ENCODE peak calls at places on chromosomes 12 and 14, in ten cellular contexts. One of them, this sample, is unnamed. For H3K36me3, the result is how much of the 10 kb centered on the place peaks cover.

GRCh38 chr14:95313707-95314106 is 6.0 kb downstream of the CLMN start:
- DNase-seq in CD8-positive, alpha-beta T cell: no peak
- DNase-seq in Peyer's patch: peak
- DNase-seq in spleen: no peak
- DNase-seq in PC-3: peak
- DNase-seq in keratinocyte: no peak
- DNase-seq in SK-N-SH: no peak
- DNase-seq in tibial nerve: peak
- DNase-seq in cardiac muscle cell: peak
- DNase-seq in esophagus muscularis mucosa: no peak
- DNase-seq in this sample: no peak

GRCh38 chr12:93848453-93849120 is 171.4 kb downstream of the CRADD start:
- DNase-seq in CD8-positive, alpha-beta T cell: no peak
- DNase-seq in Peyer's patch: no peak
- DNase-seq in spleen: peak
- DNase-seq in PC-3: peak
- DNase-seq in keratinocyte: no peak
- DNase-seq in SK-N-SH: no peak
- DNase-seq in tibial nerve: no peak
- DNase-seq in cardiac muscle cell: no peak
- DNase-seq in esophagus muscularis mucosa: no peak
- DNase-seq in this sample: no peak

GRCh38 chr14:100882991-100883788 is 20.3 kb downstream of the RTL1 start:
- DNase-seq in CD8-positive, alpha-beta T cell: no peak
- DNase-seq in Peyer's patch: no peak
- DNase-seq in spleen: peak
- DNase-seq in PC-3: no peak
- DNase-seq in keratinocyte: no peak
- DNase-seq in SK-N-SH: no peak
- DNase-seq in tibial nerve: no peak
- DNase-seq in cardiac muscle cell: no peak
- DNase-seq in esophagus muscularis mucosa: no peak
- DNase-seq in this sample: no peak

GRCh38 chr12:114691196-114691595 is 7.2 kb upstream of the TBX3 start:
- DNase-seq in CD8-positive, alpha-beta T cell: no peak
- DNase-seq in Peyer's patch: no peak
- DNase-seq in spleen: no peak
- DNase-seq in PC-3: no peak
- DNase-seq in keratinocyte: no peak
- DNase-seq in SK-N-SH: peak
- DNase-seq in tibial nerve: no peak
- DNase-seq in cardiac muscle cell: no peak
- DNase-seq in esophagus muscularis mucosa: no peak
- DNase-seq in this sample: no peak

GRCh38 chr14:99720941-99721791 is 37.1 kb downstream of the CYP46A1 start:
- DNase-seq in CD8-positive, alpha-beta T cell: peak
- DNase-seq in Peyer's patch: peak
- DNase-seq in spleen: no peak
- DNase-seq in PC-3: no peak
- DNase-seq in keratinocyte: no peak
- DNase-seq in SK-N-SH: no peak
- DNase-seq in tibial nerve: no peak
- DNase-seq in cardiac muscle cell: no peak
- DNase-seq in esophagus muscularis mucosa: no peak
- DNase-seq in this sample: no peak

GRCh38 chr12:29754235-29755189 is 29.2 kb downstream of the TMTC1 start:
- DNase-seq in CD8-positive, alpha-beta T cell: no peak
- DNase-seq in Peyer's patch: no peak
- DNase-seq in spleen: no peak
- DNase-seq in PC-3: no peak
- DNase-seq in keratinocyte: no peak
- DNase-seq in SK-N-SH: no peak
- DNase-seq in tibial nerve: no peak
- DNase-seq in cardiac muscle cell: peak
- DNase-seq in esophagus muscularis mucosa: no peak
- DNase-seq in this sample: no peak

GRCh38 chr12:116968986-116969385 is 58.2 kb downstream of the FBXW8 start:
- DNase-seq in CD8-positive, alpha-beta T cell: no peak
- DNase-seq in Peyer's patch: no peak
- DNase-seq in spleen: no peak
- DNase-seq in PC-3: no peak
- DNase-seq in keratinocyte: no peak
- DNase-seq in SK-N-SH: no peak
- DNase-seq in tibial nerve: no peak
- DNase-seq in cardiac muscle cell: no peak
- DNase-seq in esophagus muscularis mucosa: no peak
- DNase-seq in this sample: no peak

GRCh38 chr12:59194794-59195193 is 274.5 kb upstream of the LRIG3 start:
- DNase-seq in CD8-positive, alpha-beta T cell: no peak
- DNase-seq in Peyer's patch: no peak
- DNase-seq in spleen: no peak
- DNase-seq in PC-3: no peak
- DNase-seq in keratinocyte: no peak
- DNase-seq in SK-N-SH: no peak
- DNase-seq in tibial nerve: no peak
- DNase-seq in cardiac muscle cell: no peak
- DNase-seq in esophagus muscularis mucosa: no peak
- DNase-seq in this sample: peak

GRCh38 chr12:42094277-42094676 is 50.4 kb downstream of the GXYLT1 start:
- DNase-seq in CD8-positive, alpha-beta T cell: peak
- DNase-seq in Peyer's patch: no peak
- DNase-seq in spleen: no peak
- DNase-seq in PC-3: peak
- DNase-seq in keratinocyte: no peak
- DNase-seq in SK-N-SH: no peak
- DNase-seq in tibial nerve: no peak
- DNase-seq in cardiac muscle cell: peak
- DNase-seq in esophagus muscularis mucosa: no peak
- DNase-seq in this sample: no peak

GRCh38 chr12:131808744-131809371 is 19.3 kb upstream of the MMP17 start:
- DNase-seq in CD8-positive, alpha-beta T cell: no peak
- DNase-seq in Peyer's patch: peak
- DNase-seq in spleen: peak
- DNase-seq in PC-3: no peak
- DNase-seq in keratinocyte: no peak
- DNase-seq in SK-N-SH: no peak
- DNase-seq in tibial nerve: no peak
- DNase-seq in cardiac muscle cell: peak
- DNase-seq in esophagus muscularis mucosa: no peak
- DNase-seq in this sample: no peak

GRCh38 chr14:65472189-65472588 is 59.7 kb downstream of the FUT8 start:
- DNase-seq in CD8-positive, alpha-beta T cell: no peak
- DNase-seq in Peyer's patch: no peak
- DNase-seq in spleen: no peak
- DNase-seq in PC-3: no peak
- DNase-seq in keratinocyte: no peak
- DNase-seq in SK-N-SH: no peak
- DNase-seq in tibial nerve: no peak
- DNase-seq in cardiac muscle cell: no peak
- DNase-seq in esophagus muscularis mucosa: no peak
- DNase-seq in this sample: no peak

GRCh38 chr14:100734031-100734990 is 7.6 kb downstream of the DLK1 start:
- DNase-seq in CD8-positive, alpha-beta T cell: no peak
- DNase-seq in Peyer's patch: no peak
- DNase-seq in spleen: peak
- DNase-seq in PC-3: no peak
- DNase-seq in keratinocyte: no peak
- DNase-seq in SK-N-SH: peak
- DNase-seq in tibial nerve: no peak
- DNase-seq in cardiac muscle cell: no peak
- DNase-seq in esophagus muscularis mucosa: no peak
- DNase-seq in this sample: no peak

GRCh38 chr12:104752883-104753282 is 205.2 kb downstream of the SLC41A2 start:
- DNase-seq in CD8-positive, alpha-beta T cell: no peak
- DNase-seq in Peyer's patch: no peak
- DNase-seq in spleen: no peak
- DNase-seq in PC-3: no peak
- DNase-seq in keratinocyte: no peak
- DNase-seq in SK-N-SH: no peak
- DNase-seq in tibial nerve: no peak
- DNase-seq in cardiac muscle cell: no peak
- DNase-seq in esophagus muscularis mucosa: no peak
- DNase-seq in this sample: no peak

GRCh38 chr14:88181072-88181471 is 142.0 kb downstream of the KCNK10 start:
- DNase-seq in CD8-positive, alpha-beta T cell: no peak
- DNase-seq in Peyer's patch: no peak
- DNase-seq in spleen: no peak
- DNase-seq in PC-3: peak
- DNase-seq in keratinocyte: no peak
- DNase-seq in SK-N-SH: no peak
- DNase-seq in tibial nerve: no peak
- DNase-seq in cardiac muscle cell: no peak
- DNase-seq in esophagus muscularis mucosa: no peak
- DNase-seq in this sample: no peak

GRCh38 chr12:48765753-48766162 is 23.1 kb downstream of the ADCY6 start:
- DNase-seq in CD8-positive, alpha-beta T cell: peak
- DNase-seq in Peyer's patch: no peak
- DNase-seq in spleen: peak
- DNase-seq in PC-3: no peak
- DNase-seq in keratinocyte: no peak
- DNase-seq in SK-N-SH: no peak
- DNase-seq in tibial nerve: no peak
- DNase-seq in cardiac muscle cell: peak
- DNase-seq in esophagus muscularis mucosa: no peak
- DNase-seq in this sample: no peak

GRCh38 chr12:14952295-14952995 is 9.0 kb downstream of the ARHGDIB start:
- DNase-seq in CD8-positive, alpha-beta T cell: peak
- DNase-seq in Peyer's patch: peak
- DNase-seq in spleen: peak
- DNase-seq in PC-3: peak
- DNase-seq in keratinocyte: peak
- DNase-seq in SK-N-SH: no peak
- DNase-seq in tibial nerve: no peak
- DNase-seq in cardiac muscle cell: peak
- DNase-seq in esophagus muscularis mucosa: no peak
- DNase-seq in this sample: no peak

GRCh38 chr14:22220427-22220826 is 368.6 kb downstream of the DAD1 start:
- DNase-seq in CD8-positive, alpha-beta T cell: no peak
- DNase-seq in Peyer's patch: no peak
- DNase-seq in spleen: no peak
- DNase-seq in PC-3: peak
- DNase-seq in keratinocyte: no peak
- DNase-seq in SK-N-SH: no peak
- DNase-seq in tibial nerve: no peak
- DNase-seq in cardiac muscle cell: peak
- DNase-seq in esophagus muscularis mucosa: no peak
- DNase-seq in this sample: no peak

GRCh38 chr12:53508534-53509199 is 1.4 kb upstream of the NPFF start:
- DNase-seq in CD8-positive, alpha-beta T cell: peak
- DNase-seq in Peyer's patch: peak
- DNase-seq in spleen: peak
- DNase-seq in PC-3: peak
- DNase-seq in keratinocyte: no peak
- DNase-seq in SK-N-SH: peak
- DNase-seq in tibial nerve: peak
- DNase-seq in cardiac muscle cell: peak
- DNase-seq in esophagus muscularis mucosa: peak
- DNase-seq in this sample: peak

DNA sequence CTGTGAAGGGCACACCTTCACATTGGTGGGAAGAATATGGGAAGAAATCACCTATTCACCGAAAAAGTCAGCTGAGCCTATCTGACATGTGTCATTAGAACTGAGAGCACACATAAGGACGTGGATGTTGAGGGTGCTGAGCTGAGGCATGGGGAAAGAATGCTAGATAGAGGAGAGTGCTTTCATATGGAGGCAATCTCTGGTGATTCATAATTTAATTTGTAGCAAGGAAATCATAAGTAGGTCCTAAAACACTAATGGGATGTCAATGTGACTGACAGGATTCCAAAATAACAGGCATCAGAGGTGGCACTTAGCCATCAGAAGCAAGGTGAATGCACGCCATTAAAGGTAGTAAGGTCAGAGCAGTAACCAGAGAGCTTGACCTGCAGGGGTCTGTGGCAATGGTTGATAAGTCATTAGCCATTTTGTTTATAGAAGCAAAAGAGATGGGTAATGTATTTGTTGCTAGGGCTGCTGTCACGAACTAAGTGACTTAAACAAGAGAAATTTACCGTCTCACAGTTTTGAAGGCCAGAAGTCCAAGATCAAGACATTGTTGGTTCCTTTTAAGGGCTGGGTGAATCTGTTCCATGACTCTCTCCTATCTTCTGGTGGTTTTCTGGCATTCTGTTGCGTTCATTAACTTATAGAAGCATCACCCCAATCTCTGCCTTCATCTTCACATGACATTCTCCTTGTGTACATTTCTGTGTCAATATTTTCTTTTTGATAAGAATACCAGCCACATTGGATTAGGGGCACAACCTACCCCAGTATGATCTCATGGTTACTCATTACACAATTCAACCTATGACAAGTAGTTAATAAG is 69.3 kb downstream of the ANKS1B start:
- DNase-seq in CD8-positive, alpha-beta T cell: no peak
- DNase-seq in Peyer's patch: no peak
- DNase-seq in spleen: no peak
- DNase-seq in PC-3: peak
- DNase-seq in keratinocyte: no peak
- DNase-seq in SK-N-SH: no peak
- DNase-seq in tibial nerve: no peak
- DNase-seq in cardiac muscle cell: peak
- DNase-seq in esophagus muscularis mucosa: no peak
- DNase-seq in this sample: peak
- TF ChIP-seq CTCF in CD8-positive, alpha-beta T cell: no peak
- TF ChIP-seq CTCF in Peyer's patch: no peak
- TF ChIP-seq CTCF in spleen: no peak
- TF ChIP-seq CTCF in PC-3: no peak
- TF ChIP-seq CTCF in keratinocyte: no peak
- TF ChIP-seq CTCF in SK-N-SH: no peak
- TF ChIP-seq CTCF in tibial nerve: no peak
- TF ChIP-seq CTCF in cardiac muscle cell: no peak
- TF ChIP-seq CTCF in esophagus muscularis mucosa: no peak
- TF ChIP-seq CTCF in this sample: no peak

GRCh38 chr14:103728721-103729120 is 13.1 kb downstream of the ZFYVE21 start:
- DNase-seq in CD8-positive, alpha-beta T cell: no peak
- DNase-seq in Peyer's patch: no peak
- DNase-seq in spleen: peak
- DNase-seq in PC-3: no peak
- DNase-seq in keratinocyte: no peak
- DNase-seq in SK-N-SH: no peak
- DNase-seq in tibial nerve: no peak
- DNase-seq in cardiac muscle cell: no peak
- DNase-seq in esophagus muscularis mucosa: no peak
- DNase-seq in this sample: no peak
- H3K36me3 ChIP-seq in CD8-positive, alpha-beta T cell: under half
- H3K36me3 ChIP-seq in Peyer's patch: half or more
- H3K36me3 ChIP-seq in spleen: under half
- H3K36me3 ChIP-seq in PC-3: under half
- H3K36me3 ChIP-seq in keratinocyte: under half
- H3K36me3 ChIP-seq in SK-N-SH: under half
- H3K36me3 ChIP-seq in tibial nerve: under half
- H3K36me3 ChIP-seq in cardiac muscle cell: under half
- H3K36me3 ChIP-seq in esophagus muscularis mucosa: half or more
- H3K36me3 ChIP-seq in this sample: under half

GRCh38 chr14:105528859-105529505 is 2.6 kb downstream of the TMEM121 start:
- DNase-seq in CD8-positive, alpha-beta T cell: no peak
- DNase-seq in Peyer's patch: no peak
- DNase-seq in spleen: peak
- DNase-seq in PC-3: no peak
- DNase-seq in keratinocyte: no peak
- DNase-seq in SK-N-SH: no peak
- DNase-seq in tibial nerve: no peak
- DNase-seq in cardiac muscle cell: peak
- DNase-seq in esophagus muscularis mucosa: no peak
- DNase-seq in this sample: no peak
- H3K4me3 ChIP-seq in CD8-positive, alpha-beta T cell: peak
- H3K4me3 ChIP-seq in Peyer's patch: peak
- H3K4me3 ChIP-seq in spleen: peak
- H3K4me3 ChIP-seq in PC-3: no peak
- H3K4me3 ChIP-seq in keratinocyte: peak
- H3K4me3 ChIP-seq in SK-N-SH: no peak
- H3K4me3 ChIP-seq in tibial nerve: peak
- H3K4me3 ChIP-seq in cardiac muscle cell: no peak
- H3K4me3 ChIP-seq in esophagus muscularis mucosa: peak
- H3K4me3 ChIP-seq in this sample: no peak

GRCh38 chr12:106358410-106359241 is 1.1 kb downstream of the POLR3B start:
- DNase-seq in CD8-positive, alpha-beta T cell: no peak
- DNase-seq in Peyer's patch: no peak
- DNase-seq in spleen: no peak
- DNase-seq in PC-3: no peak
- DNase-seq in keratinocyte: no peak
- DNase-seq in SK-N-SH: peak
- DNase-seq in tibial nerve: no peak
- DNase-seq in cardiac muscle cell: peak
- DNase-seq in esophagus muscularis mucosa: no peak
- DNase-seq in this sample: peak
- TF ChIP-seq CTCF in CD8-positive, alpha-beta T cell: no peak
- TF ChIP-seq CTCF in Peyer's patch: no peak
- TF ChIP-seq CTCF in spleen: no peak
- TF ChIP-seq CTCF in PC-3: no peak
- TF ChIP-seq CTCF in keratinocyte: peak
- TF ChIP-seq CTCF in SK-N-SH: no peak
- TF ChIP-seq CTCF in tibial nerve: no peak
- TF ChIP-seq CTCF in cardiac muscle cell: no peak
- TF ChIP-seq CTCF in esophagus muscularis mucosa: no peak
- TF ChIP-seq CTCF in this sample: no peak

This sample was measured in Caco-2.